ENCODE peak calls at places on chromosome 1, in seven cellular contexts. T, E, X, M, K, P and L are unnamed samples.
A peak's percentile ranks its signal among the peaks of the same experiment; 100 is the strongest.

GRCh38 chr1:16173447-16174260 is 17.8 kb upstream of the EPHA2 start:
- DNase-seq in T (peak; percentile 94), K (no peak), E (peak; percentile 51), X (no peak), M (no peak), P (no peak), L (no peak)

GRCh38 chr1:76503100-76503499 is 364.2 kb upstream of the ST6GALNAC5 start:
- DNase-seq in X (no peak), T (no peak), M (no peak), P (no peak), K (no peak), E (no peak), L (no peak)

GRCh38 chr1:991895-992294 is 8.0 kb downstream of the HES4 start:
- DNase-seq in P (no peak), E (no peak), K (no peak), X (no peak), T (no peak), M (no peak), L (no peak)

GRCh38 chr1:39453603-39454002 is 37.8 kb upstream of the BMP8A start:
- DNase-seq in T (no peak), P (no peak), K (no peak), E (no peak), M (no peak), X (no peak), L (no peak)

GRCh38 chr1:228368801-228369607 is 37.6 kb downstream of the TRIM11 start:
- DNase-seq in M (no peak), E (peak; percentile 85), P (no peak), T (no peak), K (no peak), X (no peak), L (no peak)

GRCh38 chr1:56948403-56949023 is 17.3 kb downstream of the C8B start:
- DNase-seq in M (no peak), K (no peak), X (no peak), T (no peak), E (no peak), P (no peak), L (no peak)

GRCh38 chr1:49036700-49037099 is 260.0 kb upstream of the BEND5 start:
- DNase-seq in T (no peak), E (no peak), K (no peak), P (no peak), M (no peak), X (no peak), L (no peak)

GRCh38 chr1:156359973-156360372 is 9.0 kb upstream of the RHBG start:
- DNase-seq in K (no peak), T (no peak), X (no peak), M (no peak), E (peak; percentile 28), P (no peak), L (peak; percentile 69)

GRCh38 chr1:160114085-160114484 is 1.5 kb upstream of the ATP1A2 start:
- DNase-seq in M (no peak), T (no peak), E (no peak), P (no peak), K (no peak), X (no peak), L (no peak)

GRCh38 chr1:91520940-91521507 is 20.4 kb downstream of the CDC7 start:
- DNase-seq in M (no peak), E (no peak), P (no peak), T (no peak), K (no peak), X (no peak), L (no peak)

GRCh38 chr1:24294228-24294672 is 24.9 kb upstream of the GRHL3 start:
- DNase-seq in M (no peak), K (no peak), E (no peak), X (no peak), P (no peak), T (no peak), L (no peak)

GRCh38 chr1:22804969-22805671 is 94.5 kb downstream of the EPHB2 start:
- DNase-seq in K (no peak), E (no peak), T (no peak), X (no peak), M (no peak), P (no peak), L (no peak)

GRCh38 chr1:39293375-39294070 is 89.0 kb downstream of the MACF1 start:
- DNase-seq in E (no peak), P (no peak), X (no peak), M (no peak), K (no peak), T (no peak), L (no peak)

GRCh38 chr1:96580920-96581319 is 140.7 kb upstream of the PTBP2 start:
- DNase-seq in X (no peak), E (no peak), T (no peak), P (peak; percentile 44), M (no peak), K (no peak), L (no peak)

GRCh38 chr1:30706528-30706927 is 16.9 kb downstream of the MATN1 start:
- DNase-seq in K (no peak), T (no peak), P (no peak), E (no peak), X (no peak), M (no peak), L (no peak)

GRCh38 chr1:183277821-183278735 is 92.0 kb downstream of the LAMC2 start:
- DNase-seq in K (no peak), X (no peak), E (no peak), M (no peak), P (no peak), T (no peak), L (no peak)

GRCh38 chr1:233427907-233428306 is 100.4 kb downstream of the MAP3K21 start:
- DNase-seq in X (no peak), T (no peak), E (no peak), K (no peak), P (no peak), M (no peak), L (no peak)

GRCh38 chr1:183567584-183567983 is 22.7 kb downstream of the NCF2 start:
- DNase-seq in E (peak; percentile 51), K (peak; percentile 17), T (no peak), P (no peak), X (no peak), M (no peak), L (no peak)

GRCh38 chr1:225567789-225568188 is 85.1 kb downstream of the ENAH start:
- DNase-seq in P (no peak), M (peak; percentile 6), K (no peak), T (no peak), X (no peak), E (no peak), L (no peak)

GRCh38 chr1:113980120-113980519 is 846 bp downstream of the OLFML3 start:
- DNase-seq in T (no peak), X (no peak), E (no peak), M (no peak), P (no peak), K (no peak), L (no peak)
- TF ChIP-seq SIN3A in T (no peak), X (no peak), E (no peak), M (no peak), P (no peak), K (no peak), L (no peak)

DNA sequence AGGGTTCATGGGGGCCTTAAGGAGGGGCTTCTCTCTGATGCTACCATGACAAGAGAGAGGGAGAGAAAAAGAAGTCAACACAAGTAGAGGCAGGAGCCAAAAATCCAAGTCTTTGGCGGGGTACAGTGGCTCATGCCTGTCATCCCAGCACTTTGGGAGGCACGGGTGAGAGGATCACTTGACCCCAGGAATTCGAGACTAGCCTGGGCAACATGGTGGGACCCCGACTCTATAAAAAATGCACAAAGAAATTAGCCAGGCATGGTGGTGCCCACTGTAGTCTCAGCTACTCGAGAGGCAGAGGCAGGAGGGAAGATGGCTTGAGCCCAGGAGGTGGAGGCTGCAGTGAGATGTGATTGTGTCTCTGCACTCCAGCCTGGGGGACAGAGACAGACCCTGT is 8.7 kb downstream of the PLA2G5 start:
- DNase-seq in T (no peak), P (no peak), K (no peak), M (no peak), X (no peak), E (no peak), L (no peak)
- TF ChIP-seq SIN3A in T (no peak), P (no peak), K (no peak), M (no peak), X (no peak), E (no peak), L (no peak)

GRCh38 chr1:27025718-27026117 is 13.1 kb upstream of the TENT5B start:
- DNase-seq in K (no peak), T (no peak), E (no peak), P (no peak), M (no peak), X (no peak), L (no peak)

GRCh38 chr1:27016376-27016775 is 3.7 kb upstream of the TENT5B start:
- DNase-seq in X (no peak), P (no peak), T (no peak), E (no peak), K (no peak), M (no peak), L (no peak)

GRCh38 chr1:27018316-27018715 is 5.7 kb upstream of the TENT5B start:
- DNase-seq in P (no peak), T (no peak), K (no peak), M (no peak), X (no peak), E (no peak), L (no peak)

GRCh38 chr1:27017206-27017605 is 4.6 kb upstream of the TENT5B start:
- DNase-seq in X (no peak), P (no peak), T (no peak), E (no peak), K (no peak), M (no peak), L (no peak)

GRCh38 chr1:27021347-27022031 is 8.8 kb upstream of the TENT5B start:
- DNase-seq in M (no peak), X (no peak), E (no peak), T (no peak), K (no peak), P (no peak), L (no peak)
- TF ChIP-seq SIN3A in M (no peak), X (no peak), E (no peak), T (no peak), K (no peak), P (no peak), L (no peak)

DNA sequence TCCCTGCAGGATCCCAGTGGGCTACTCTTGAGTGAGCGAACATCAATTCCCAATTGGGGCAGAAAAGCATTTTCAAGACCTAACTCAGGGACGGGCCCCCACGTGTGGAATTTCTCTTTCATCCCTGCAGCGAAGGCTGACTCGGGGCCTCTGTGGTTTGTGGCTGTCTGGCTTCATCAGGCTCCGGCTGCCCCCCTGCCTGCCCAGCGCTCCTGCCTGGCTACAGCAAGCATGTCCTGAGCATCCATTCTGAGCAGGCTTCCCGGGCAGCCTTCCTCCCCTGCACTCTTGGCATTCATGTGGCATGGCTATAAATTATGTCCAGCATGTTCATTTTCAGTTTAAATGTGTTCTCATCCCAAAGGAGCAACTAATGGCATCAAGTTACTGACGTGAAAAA is 588.1 kb downstream of the KIF26B start:
- DNase-seq in P (no peak), M (no peak), E (no peak), K (no peak), T (no peak), X (no peak), L (no peak)
- TF ChIP-seq SIN3A in P (no peak), M (no peak), E (no peak), K (no peak), T (no peak), X (no peak), L (no peak)

GRCh38 chr1:220045356-220046051 is 801 bp downstream of the EPRS1 start:
- DNase-seq in E (no peak), X (peak; percentile 12), K (no peak), P (no peak), T (no peak), M (peak; percentile 4), L (peak; percentile 22)
- TF ChIP-seq SIN3A in E (peak; percentile 71), X (no peak), K (no peak), P (no peak), T (no peak), M (no peak), L (no peak)